ENCODE peak calls at places on chromosomes 5 and 9, in ten cellular contexts. J is ELF-1; N is EL; M is RWPE1; C is HT1080; P is CD8-positive, alpha-beta memory T cell; L is RWPE2; Q is germinal center; K is stimulated activated CD8-positive, alpha-beta memory T cell treated with anti-CD3 and anti-CD28 coated beads, Interleukin-15, amount 100 ng/mL, for 24 hours; U is endothelial cell of umbilical vein. S is an unnamed sample.

GRCh38 chr9:107734231-107735014 is 244.9 kb upstream of the KLF4 start:
- DNase-seq in J (no peak), N (peak; percentile 92), M (peak; percentile 66), C (peak; percentile 51), P (no peak), L (no peak), Q (no peak), K (no peak), U (no peak), S (no peak)

GRCh38 chr9:131642496-131643083 is 97.3 kb downstream of the PRRT1B start:
- DNase-seq in J (peak; percentile 71), N (no peak), M (no peak), C (no peak), P (no peak), L (no peak), Q (no peak), K (no peak), U (no peak), S (no peak)

GRCh38 chr5:179620293-179620692 is 3.2 kb downstream of the HNRNPH1 start:
- DNase-seq in J (no peak), N (no peak), M (no peak), C (no peak), P (no peak), L (no peak), Q (no peak), K (no peak), U (no peak), S (no peak)

GRCh38 chr5:9604416-9604815 is 25.7 kb downstream of the TAS2R1 start:
- DNase-seq in J (no peak), N (peak; percentile 64), M (no peak), C (peak; percentile 76), P (no peak), L (no peak), Q (no peak), K (no peak), U (no peak), S (no peak)

GRCh38 chr9:26234865-26235264 is 556.6 kb upstream of the TUSC1 start:
- DNase-seq in J (no peak), N (peak; percentile 29), M (no peak), C (peak; percentile 49), P (no peak), L (no peak), Q (no peak), K (no peak), U (no peak), S (no peak)

GRCh38 chr5:172952034-172952511 is 7.2 kb upstream of the RPL26L1 start:
- DNase-seq in J (no peak), N (peak; percentile 86), M (no peak), C (no peak), P (no peak), L (no peak), Q (no peak), K (no peak), U (no peak), S (no peak)

GRCh38 chr5:159962214-159962613 is 45.9 kb downstream of the ADRA1B start:
- DNase-seq in J (no peak), N (no peak), M (no peak), C (no peak), P (no peak), L (no peak), Q (no peak), K (no peak), U (no peak), S (no peak)

GRCh38 chr9:127899200-127899943 is at the start of gene ST6GALNAC6:
- DNase-seq in J (no peak), N (peak; percentile 78), M (peak; percentile 95), C (no peak), P (peak; percentile 65), L (no peak), Q (peak; percentile 91), K (peak; percentile 56), U (peak; percentile 56), S (no peak)

GRCh38 chr5:180455872-180456271 is 38.3 kb upstream of the CNOT6 start:
- DNase-seq in J (no peak), N (no peak), M (no peak), C (no peak), P (no peak), L (no peak), Q (no peak), K (no peak), U (no peak), S (no peak)

GRCh38 chr9:1032181-1032580 is 18.0 kb upstream of the DMRT2 start:
- DNase-seq in J (no peak), N (no peak), M (no peak), C (no peak), P (no peak), L (no peak), Q (no peak), K (no peak), U (no peak), S (no peak)

GRCh38 chr5:176629317-176629852 is 949 bp downstream of the SNCB start:
- DNase-seq in J (no peak), N (no peak), M (no peak), C (no peak), P (no peak), L (no peak), Q (no peak), K (no peak), U (no peak), S (no peak)

GRCh38 chr9:70668751-70669150 is 254.3 kb upstream of the KLF9 start:
- DNase-seq in J (no peak), N (no peak), M (no peak), C (no peak), P (no peak), L (no peak), Q (no peak), K (no peak), U (no peak), S (no peak)

GRCh38 chr5:38468202-38468656 is 88.2 kb downstream of the LIFR start:
- DNase-seq in J (no peak), N (peak; percentile 96), M (peak; percentile 95), C (peak; percentile 95), P (no peak), L (peak; percentile 90), Q (no peak), K (no peak), U (peak; percentile 83), S (no peak)

GRCh38 chr5:126354857-126355731 is 68.1 kb upstream of the GRAMD2B start:
- DNase-seq in J (no peak), N (peak; percentile 46), M (no peak), C (peak; percentile 60), P (no peak), L (no peak), Q (no peak), K (no peak), U (no peak), S (no peak)